ENCODE peak calls at places on chromosomes 1 and 21, in five cellular contexts. U, H, A, L and W are unnamed samples.

GRCh38 chr1:162997499-162998285 is 71.5 kb upstream of the RGS4 start:
- DNase-seq in L (peak), H (no peak), U (peak), A (no peak), W (no peak)

GRCh38 chr1:31579374-31579773 is 3.1 kb downstream of the TINAGL1 start:
- DNase-seq in H (no peak), A (no peak), L (no peak), U (no peak), W (no peak)

GRCh38 chr1:116560704-116561490 is 9.9 kb downstream of the CD58 start:
- DNase-seq in L (no peak), U (no peak), H (no peak), A (no peak), W (peak)

GRCh38 chr21:45514311-45515021 is 27.8 kb downstream of the SLC19A1 start:
- DNase-seq in U (no peak), L (no peak), H (no peak), A (peak), W (no peak)

GRCh38 chr1:8157765-8158164 is 131.7 kb upstream of the ERRFI1 start:
- DNase-seq in L (no peak), U (no peak), H (no peak), A (no peak), W (no peak)

GRCh38 chr1:10679521-10680220 is 116.8 kb downstream of the CASZ1 start:
- DNase-seq in H (peak), A (no peak), L (peak), U (peak), W (peak)

GRCh38 chr1:183711691-183712401 is 58.7 kb upstream of the APOBEC4 start:
- DNase-seq in L (peak), H (no peak), A (no peak), U (peak), W (no peak)

GRCh38 chr1:119815361-119815760 is 4.1 kb upstream of the REG4 start:
- DNase-seq in L (no peak), U (peak), A (no peak), H (no peak), W (no peak)

GRCh38 chr1:205810448-205811157 is 2.4 kb downstream of the SLC41A1 start:
- DNase-seq in U (peak), A (no peak), L (peak), H (no peak), W (no peak)
- H3K4me3 ChIP-seq in U (no peak), A (no peak), L (peak), H (no peak), W (no peak)

GRCh38 chr1:39103321-39104157 is 77.4 kb downstream of the NDUFS5 start:
- DNase-seq in L (peak), A (no peak), U (peak), H (no peak), W (no peak)

GRCh38 chr1:39102537-39103320 is 76.6 kb downstream of the NDUFS5 start:
- DNase-seq in U (peak), L (peak), H (peak), A (no peak), W (peak)

GRCh38 chr1:39094685-39095084 is 68.5 kb downstream of the NDUFS5 start:
- DNase-seq in H (no peak), U (no peak), A (no peak), L (no peak), W (no peak)

GRCh38 chr1:39104158-39105060 is 78.3 kb downstream of the NDUFS5 start:
- DNase-seq in A (peak), U (peak), L (peak), H (peak), W (no peak)

GRCh38 chr1:39098569-39099250 is 72.6 kb downstream of the NDUFS5 start:
- DNase-seq in H (peak), U (peak), L (peak), A (no peak), W (peak)
- TF ChIP-seq CTCF in H (peak), U (peak), L (peak), A (peak), W (peak)

GRCh38 chr1:40383095-40383487 is 9.6 kb downstream of the SMAP2 start:
- DNase-seq in A (peak), U (no peak), H (no peak), L (no peak), W (no peak)

GRCh38 chr1:40381268-40382109 is 8.0 kb downstream of the SMAP2 start:
- DNase-seq in A (no peak), U (no peak), H (no peak), L (no peak), W (peak)

GRCh38 chr1:40382601-40383000 is 9.1 kb downstream of the SMAP2 start:
- DNase-seq in H (no peak), A (no peak), L (no peak), U (no peak), W (no peak)

GRCh38 chr1:40380817-40381216 is 7.3 kb downstream of the SMAP2 start:
- DNase-seq in U (no peak), L (no peak), A (no peak), H (no peak), W (peak)

GRCh38 chr1:40382110-40382464 is 8.6 kb downstream of the SMAP2 start:
- DNase-seq in A (no peak), L (no peak), H (no peak), U (peak), W (no peak)
- H3K4me3 ChIP-seq in A (no peak), L (no peak), H (no peak), U (no peak), W (peak)

DNA sequence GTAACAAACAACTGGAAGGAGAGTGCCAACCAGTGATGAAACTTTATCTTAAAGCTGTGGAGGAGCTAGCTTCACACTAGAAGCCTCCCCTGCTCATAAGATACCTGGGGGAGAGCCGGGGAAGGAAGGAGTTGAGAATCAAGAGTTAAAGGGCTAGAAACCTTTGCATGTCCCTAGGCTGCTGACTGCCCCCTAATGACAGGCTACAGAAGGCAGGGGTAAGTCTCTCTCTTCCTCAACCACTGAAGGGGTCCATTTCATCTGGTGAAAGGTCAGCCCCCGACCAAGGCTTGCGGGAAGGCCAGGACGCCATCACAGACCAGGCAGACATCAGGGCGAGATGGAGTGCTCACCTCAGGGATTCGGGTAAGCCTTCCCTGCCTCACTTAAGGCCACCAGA is 65.6 kb upstream of the GRHL3 start:
- DNase-seq in H (no peak), A (no peak), L (no peak), U (no peak), W (peak)
- TF ChIP-seq CTCF in H (no peak), A (no peak), L (no peak), U (no peak), W (peak)

GRCh38 chr1:164771001-164771550 is 212.1 kb downstream of the PBX1 start:
- DNase-seq in U (no peak), L (peak), A (no peak), H (no peak), W (no peak)

GRCh38 chr1:164770149-164770529 is 211.2 kb downstream of the PBX1 start:
- DNase-seq in A (no peak), L (no peak), U (no peak), H (no peak), W (no peak)

GRCh38 chr1:164773146-164773545 is 214.2 kb downstream of the PBX1 start:
- DNase-seq in A (no peak), U (no peak), H (no peak), L (no peak), W (no peak)

GRCh38 chr1:164772635-164773034 is 213.7 kb downstream of the PBX1 start:
- DNase-seq in U (peak), H (peak), L (peak), A (no peak), W (peak)

GRCh38 chr1:164771568-164772350 is 212.8 kb downstream of the PBX1 start:
- DNase-seq in H (no peak), L (peak), U (peak), A (no peak), W (no peak)
- H3K4me3 ChIP-seq in H (no peak), L (no peak), U (no peak), A (no peak), W (no peak)

DNA sequence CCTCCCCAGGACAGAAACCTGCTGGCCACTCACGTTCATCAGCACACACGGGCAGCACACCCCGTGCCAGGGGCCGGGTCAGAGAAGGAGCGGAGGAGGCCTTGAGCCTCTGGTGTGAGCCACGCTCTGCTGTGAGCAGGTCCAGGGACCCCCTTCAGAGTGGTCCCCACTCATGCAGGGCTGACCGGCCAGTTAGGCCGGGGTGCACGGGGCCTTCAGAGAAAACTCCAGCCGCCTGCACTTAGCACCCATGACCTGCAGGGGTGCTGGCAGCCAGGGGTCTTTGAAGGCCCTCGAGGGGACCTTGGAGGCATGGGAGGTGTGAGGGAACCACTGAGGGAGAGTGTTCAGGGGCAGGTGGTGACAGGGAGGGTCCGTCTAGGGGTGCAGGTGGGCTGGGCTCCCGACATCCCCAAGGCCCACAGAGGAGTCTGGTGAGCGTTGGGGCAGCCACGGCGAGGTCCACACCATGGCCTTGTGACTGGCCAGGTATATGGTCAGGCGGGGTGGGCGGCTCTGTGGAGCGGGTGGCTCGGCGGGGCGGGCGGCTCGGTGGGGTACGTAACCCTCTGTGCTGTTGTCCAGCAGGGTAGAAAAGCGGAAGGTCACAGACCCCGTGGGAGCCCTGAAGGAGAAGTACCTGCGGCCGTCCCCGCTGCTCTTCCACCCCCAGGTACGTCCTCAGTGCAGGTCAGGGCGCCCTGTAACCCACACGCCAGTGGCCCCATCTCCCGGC is 40.3 kb upstream of the ARHGEF16 start:
- DNase-seq in A (no peak), L (no peak), H (no peak), U (no peak), W (no peak)
- TF ChIP-seq CTCF in A (no peak), L (no peak), H (no peak), U (no peak), W (no peak)

GRCh38 chr1:161009602-161010211 is 11.2 kb downstream of the F11R start:
- DNase-seq in U (no peak), A (no peak), H (no peak), L (no peak), W (no peak)

GRCh38 chr1:161013591-161014513 is 7.1 kb downstream of the F11R start:
- DNase-seq in L (peak), H (peak), U (peak), A (peak), W (peak)

GRCh38 chr1:161012420-161012819 is 8.5 kb downstream of the F11R start:
- DNase-seq in H (no peak), A (no peak), L (no peak), U (no peak), W (no peak)

GRCh38 chr1:161008857-161009554 is 11.9 kb downstream of the F11R start:
- DNase-seq in L (peak), U (peak), H (no peak), A (no peak), W (no peak)

GRCh38 chr1:161013104-161013590 is 7.8 kb downstream of the F11R start:
- DNase-seq in U (peak), H (no peak), L (no peak), A (no peak), W (no peak)
- H3K4me3 ChIP-seq in U (no peak), H (peak), L (no peak), A (peak), W (peak)

DNA sequence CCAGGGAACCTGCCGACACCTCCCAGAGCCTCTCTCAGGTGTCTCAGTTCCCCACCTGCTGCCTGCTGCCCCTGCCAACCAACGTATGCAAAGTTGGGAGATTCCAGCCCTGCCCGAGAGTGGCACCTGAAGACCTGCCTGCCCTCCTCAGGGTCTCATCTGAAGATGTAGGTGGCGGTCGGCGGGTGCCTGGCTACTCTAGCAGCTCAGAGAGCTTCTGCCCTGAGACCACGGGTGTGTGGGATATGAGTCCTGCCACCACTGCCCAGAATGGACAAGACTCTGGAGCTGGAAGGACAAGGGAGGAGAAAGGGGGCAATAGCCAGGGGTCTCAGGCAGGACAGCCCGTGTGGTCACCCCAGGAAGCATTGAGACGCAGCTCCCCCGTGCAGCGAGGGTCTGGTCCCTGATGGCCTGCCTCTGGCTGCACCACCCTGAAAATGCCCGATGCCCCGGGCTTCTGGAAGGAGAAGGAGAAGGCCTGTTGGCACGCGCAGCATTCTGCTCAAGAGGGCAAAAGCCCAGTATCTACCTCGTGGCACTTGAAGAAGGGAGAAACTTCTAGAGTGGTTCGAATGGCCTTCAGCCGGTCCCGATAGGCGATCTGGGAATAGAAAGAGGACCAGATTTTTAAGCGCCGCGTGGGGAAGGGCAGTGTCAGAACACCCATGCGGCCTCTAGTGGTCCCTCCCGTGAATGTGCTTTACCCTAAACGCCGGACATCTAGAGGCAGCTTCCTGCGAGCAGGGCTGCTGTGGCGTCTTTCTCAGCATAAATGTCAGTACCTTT is 88.8 kb downstream of the STUM start:
- DNase-seq in H (no peak), L (peak), A (peak), U (peak), W (no peak)
- TF ChIP-seq CTCF in H (no peak), L (peak), A (peak), U (peak), W (no peak)